ENCODE peak calls at places on chromosomes 5 and 9, in seven cellular contexts. G is bronchial epithelial cell; F is fibroblast of mammary gland; R is Panc1; Y is CD8-positive, alpha-beta T cell; Q is A673; X is ovary. P is an unnamed sample.

GRCh38 chr9:101354143-101354764 is 30.6 kb downstream of the BAAT start:
- DNase-seq in R (no peak), X (no peak), F (no peak), G (peak), Y (no peak), Q (no peak), P (peak)

GRCh38 chr5:168354397-168354796 is 63.0 kb downstream of the WWC1 start:
- DNase-seq in R (no peak), Y (no peak), X (no peak), F (no peak), Q (no peak), G (no peak), P (no peak)

GRCh38 chr9:136497916-136498695 is 15.3 kb upstream of the SEC16A start:
- DNase-seq in Q (no peak), G (no peak), Y (no peak), R (no peak), X (no peak), F (no peak), P (no peak)

GRCh38 chr9:129347323-129348120 is 169.5 kb upstream of the IER5L start:
- DNase-seq in Q (no peak), Y (no peak), G (no peak), F (peak), X (peak), R (no peak), P (no peak)

GRCh38 chr5:137573376-137573775 is 74.2 kb upstream of the SPOCK1 start:
- DNase-seq in X (no peak), R (no peak), Q (no peak), G (no peak), F (peak), Y (no peak), P (no peak)

GRCh38 chr9:8338742-8339425 is 539.3 kb upstream of the DMAC1 start:
- DNase-seq in F (peak), Q (no peak), R (no peak), Y (no peak), X (no peak), G (no peak), P (no peak)

GRCh38 chr5:20680718-20681302 is 692.8 kb upstream of the CDH18 start:
- DNase-seq in Y (no peak), R (no peak), X (no peak), F (no peak), Q (no peak), G (peak), P (peak)

GRCh38 chr9:136577941-136578619 is 32.2 kb upstream of the NOTCH1 start:
- DNase-seq in X (no peak), Y (no peak), G (no peak), Q (no peak), F (no peak), R (no peak), P (no peak)

GRCh38 chr9:111516061-111516465 is 8.9 kb upstream of the ZNF483 start:
- DNase-seq in R (no peak), Q (peak), Y (no peak), X (no peak), G (peak), F (peak), P (peak)

GRCh38 chr9:82223442-82223841 is 234.9 kb downstream of the SPATA31D1 start:
- DNase-seq in F (no peak), Q (no peak), G (no peak), X (no peak), R (no peak), Y (no peak), P (no peak)

GRCh38 chr5:24222866-24223265 is 421.9 kb downstream of the CDH10 start:
- DNase-seq in R (no peak), X (no peak), F (peak), Y (no peak), G (no peak), Q (no peak), P (no peak)

GRCh38 chr5:178536541-178537466 is 53.4 kb downstream of the COL23A1 start:
- DNase-seq in R (no peak), F (no peak), Y (no peak), Q (no peak), G (no peak), X (no peak), P (no peak)

GRCh38 chr5:139046551-139046950 is 151.6 kb downstream of the SIL1 start:
- DNase-seq in G (no peak), X (no peak), F (peak), Y (no peak), R (no peak), Q (no peak), P (no peak)

DNA sequence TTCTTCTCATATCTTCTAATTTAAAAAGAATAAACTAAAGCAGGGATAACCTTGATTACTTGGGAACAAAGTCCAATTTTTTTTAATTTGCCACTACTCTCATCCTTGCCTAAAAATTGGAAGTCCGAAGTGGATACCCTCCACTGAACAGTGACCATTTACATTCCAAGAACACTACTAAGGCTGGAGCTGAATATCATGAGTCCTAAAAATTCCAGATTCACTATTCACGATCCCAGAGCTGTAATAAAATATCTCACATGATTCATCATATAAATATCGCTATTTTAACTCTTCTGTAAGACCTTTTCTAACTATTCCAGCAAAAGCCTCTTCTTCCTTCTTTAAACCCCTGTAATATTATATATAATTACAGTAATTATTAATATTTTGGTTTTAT is 57.4 kb downstream of the ATPSCKMT start:
- DNase-seq in R (no peak), Y (no peak), F (peak), Q (no peak), G (no peak), X (no peak), P (no peak)
- H3K4me3 ChIP-seq in R (no peak), Y (no peak), F (no peak), Q (no peak), G (no peak), X (no peak), P (no peak)

DNA sequence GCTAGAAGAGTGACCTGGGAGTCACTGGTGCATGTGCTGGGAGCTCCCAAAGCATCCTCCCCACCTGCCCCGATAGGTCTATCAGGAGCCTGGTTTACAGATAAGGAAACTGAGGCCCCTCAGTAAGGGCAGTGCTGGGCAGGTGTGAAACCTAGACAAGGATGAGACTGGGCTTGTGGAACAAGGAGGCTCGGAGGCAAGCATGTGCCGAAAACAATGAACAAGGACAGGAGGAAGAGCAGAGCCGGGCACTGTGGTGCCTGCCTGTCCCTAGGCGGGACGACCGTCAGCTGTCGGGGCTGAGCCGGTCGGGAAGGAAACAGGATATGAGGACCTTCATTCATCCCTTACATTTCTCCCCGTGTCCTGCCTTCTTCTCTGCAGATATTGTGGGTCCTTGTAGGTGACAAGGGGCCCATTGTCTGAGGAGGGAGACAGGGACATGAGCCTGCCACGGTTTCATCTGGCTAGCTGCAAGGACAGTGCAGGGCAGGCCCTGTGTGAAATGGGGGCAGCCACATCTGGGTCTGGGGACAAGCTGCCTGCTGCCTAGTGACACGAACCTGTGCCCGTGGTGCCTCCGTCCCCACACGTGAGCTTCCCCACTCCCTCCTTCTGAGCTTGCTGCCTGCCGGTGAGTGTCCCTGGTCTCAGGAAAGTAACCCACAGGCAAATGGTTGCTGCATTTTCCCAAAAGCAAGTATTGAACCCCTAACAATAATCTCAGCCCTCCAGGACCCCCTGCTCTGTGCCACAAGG is 18.6 kb downstream of the FGD3 start:
- DNase-seq in F (no peak), Y (peak), G (no peak), R (no peak), X (no peak), Q (no peak), P (no peak)
- H3K4me3 ChIP-seq in F (no peak), Y (peak), G (no peak), R (no peak), X (no peak), Q (no peak), P (no peak)

GRCh38 chr9:125747053-125747764 is at the start of gene PBX3:
- DNase-seq in F (no peak), Y (peak), X (peak), G (no peak), R (no peak), Q (peak), P (peak)

GRCh38 chr9:125746017-125746773 is 978 bp upstream of the PBX3 start:
- DNase-seq in R (peak), Y (peak), X (peak), Q (peak), G (peak), F (peak), P (peak)

GRCh38 chr9:125747765-125748510 is 765 bp downstream of the PBX3 start:
- DNase-seq in Q (no peak), G (no peak), Y (peak), R (no peak), F (no peak), X (peak), P (peak)

GRCh38 chr9:125745682-125746016 is 1.5 kb upstream of the PBX3 start:
- DNase-seq in Q (no peak), F (no peak), G (no peak), Y (no peak), R (peak), X (no peak), P (no peak)

GRCh38 chr9:125746774-125747052 is 460 bp upstream of the PBX3 start:
- DNase-seq in Y (no peak), R (no peak), Q (no peak), F (no peak), G (no peak), X (no peak), P (no peak)
- H3K4me3 ChIP-seq in Y (peak), R (peak), Q (peak), F (no peak), G (peak), X (peak), P (no peak)

GRCh38 chr5:83472508-83473343 is 1.2 kb downstream of the VCAN start:
- DNase-seq in Q (no peak), X (peak), Y (no peak), G (no peak), R (no peak), F (peak), P (no peak)

GRCh38 chr5:83470920-83471404 is 582 bp upstream of the VCAN start:
- DNase-seq in R (no peak), Q (no peak), F (no peak), X (no peak), G (no peak), Y (no peak), P (no peak)

GRCh38 chr5:83470516-83470915 is 1.0 kb upstream of the VCAN start:
- DNase-seq in R (no peak), F (no peak), Y (no peak), G (no peak), X (no peak), Q (no peak), P (no peak)

GRCh38 chr5:83472213-83472507 is 616 bp downstream of the VCAN start:
- DNase-seq in F (no peak), Y (no peak), R (no peak), G (peak), X (no peak), Q (no peak), P (peak)

GRCh38 chr5:83471405-83472212 is at the start of gene VCAN:
- DNase-seq in Y (no peak), R (no peak), Q (peak), X (peak), G (peak), F (peak), P (peak)
- H3K4me3 ChIP-seq in Y (no peak), R (peak), Q (peak), X (peak), G (peak), F (peak), P (peak)

GRCh38 chr9:37622462-37622861 is 28.3 kb upstream of the FRMPD1 start:
- DNase-seq in F (peak), Y (no peak), X (no peak), Q (no peak), R (no peak), G (no peak), P (no peak)

GRCh38 chr9:37621299-37621934 is 29.0 kb upstream of the TOMM5 start:
- DNase-seq in F (no peak), Y (no peak), X (no peak), G (no peak), R (no peak), Q (no peak), P (no peak)

GRCh38 chr9:37618817-37619216 is 26.4 kb upstream of the TOMM5 start:
- DNase-seq in G (peak), Q (no peak), R (no peak), X (no peak), Y (no peak), F (no peak), P (peak)

GRCh38 chr9:37619806-37620205 is 27.4 kb upstream of the TOMM5 start:
- DNase-seq in F (no peak), Q (no peak), Y (no peak), R (no peak), G (no peak), X (no peak), P (no peak)

GRCh38 chr9:37620386-37620785 is 28.0 kb upstream of the TOMM5 start:
- DNase-seq in Y (no peak), X (no peak), F (no peak), R (no peak), G (no peak), Q (no peak), P (no peak)
- H3K4me3 ChIP-seq in Y (no peak), X (no peak), F (no peak), R (no peak), G (no peak), Q (no peak), P (no peak)

GRCh38 chr5:127796207-127796606 is 93.0 kb downstream of the CCDC192 start:
- DNase-seq in X (no peak), G (no peak), R (no peak), Y (no peak), Q (no peak), F (no peak), P (no peak)

GRCh38 chr5:127793879-127794278 is 90.7 kb downstream of the CCDC192 start:
- DNase-seq in X (no peak), F (no peak), Y (no peak), R (no peak), Q (no peak), G (no peak), P (no peak)

GRCh38 chr5:127793052-127793451 is 89.9 kb downstream of the CCDC192 start:
- DNase-seq in Q (no peak), R (no peak), F (no peak), X (no peak), G (no peak), Y (no peak), P (no peak)

DNA sequence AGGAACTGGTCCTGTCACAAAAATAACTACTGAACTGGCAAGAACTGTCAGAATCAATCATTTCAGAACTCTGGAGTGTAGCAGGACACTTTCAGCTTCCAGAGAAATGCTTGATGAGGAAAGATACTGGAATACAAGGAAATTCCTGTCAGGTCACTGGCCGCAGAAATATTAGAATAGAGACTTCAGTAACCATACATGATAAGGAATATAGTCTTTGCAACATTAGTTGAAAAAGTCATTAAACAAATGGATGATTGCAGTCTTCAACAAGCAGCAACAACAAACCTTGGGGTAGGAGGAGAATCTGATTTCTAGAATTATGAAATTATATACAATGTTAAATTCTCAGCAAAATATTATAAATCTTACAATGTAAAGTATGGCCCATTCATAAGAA is 88.2 kb downstream of the CCDC192 start:
- DNase-seq in G (no peak), F (no peak), R (no peak), X (no peak), Y (no peak), Q (no peak), P (no peak)
- H3K4me3 ChIP-seq in G (no peak), F (no peak), R (no peak), X (no peak), Y (no peak), Q (no peak), P (no peak)

GRCh38 chr5:82859439-82860140 is 217.6 kb downstream of the TMEM167A start:
- DNase-seq in Y (no peak), X (no peak), F (no peak), Q (no peak), G (no peak), R (no peak), P (no peak)

GRCh38 chr5:82863260-82863659 is 213.9 kb downstream of the TMEM167A start:
- DNase-seq in G (no peak), F (no peak), Q (no peak), Y (no peak), X (no peak), R (no peak), P (no peak)

GRCh38 chr5:82865625-82866024 is 211.6 kb downstream of the TMEM167A start:
- DNase-seq in R (no peak), G (no peak), X (no peak), Q (no peak), Y (no peak), F (no peak), P (no peak)

GRCh38 chr5:82861705-82862104 is 215.5 kb downstream of the TMEM167A start:
- DNase-seq in F (peak), R (no peak), Q (no peak), X (no peak), Y (no peak), G (peak), P (peak)

DNA sequence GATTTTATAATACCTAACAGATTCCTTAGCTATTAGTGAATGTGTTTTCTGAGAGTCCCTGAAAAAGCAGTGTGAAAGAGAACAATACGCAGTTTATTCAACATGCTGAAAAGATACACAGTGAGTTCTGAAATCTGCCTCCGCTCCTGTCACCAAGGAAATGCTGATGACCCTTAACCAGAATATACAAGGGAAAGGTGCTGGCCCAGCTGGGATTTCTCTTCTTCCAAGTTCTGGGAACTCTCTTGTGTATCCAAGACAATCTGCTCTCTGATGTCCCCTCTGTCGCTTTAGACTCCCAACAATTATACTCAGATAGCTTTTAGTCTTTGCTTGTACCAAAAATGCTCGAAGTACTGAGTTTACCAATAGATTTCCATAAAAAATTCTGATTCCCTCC is 214.9 kb downstream of the TMEM167A start:
- DNase-seq in Y (no peak), F (no peak), X (no peak), Q (no peak), R (no peak), G (no peak), P (no peak)
- H3K4me3 ChIP-seq in Y (no peak), F (no peak), X (no peak), Q (no peak), R (no peak), G (no peak), P (no peak)

DNA sequence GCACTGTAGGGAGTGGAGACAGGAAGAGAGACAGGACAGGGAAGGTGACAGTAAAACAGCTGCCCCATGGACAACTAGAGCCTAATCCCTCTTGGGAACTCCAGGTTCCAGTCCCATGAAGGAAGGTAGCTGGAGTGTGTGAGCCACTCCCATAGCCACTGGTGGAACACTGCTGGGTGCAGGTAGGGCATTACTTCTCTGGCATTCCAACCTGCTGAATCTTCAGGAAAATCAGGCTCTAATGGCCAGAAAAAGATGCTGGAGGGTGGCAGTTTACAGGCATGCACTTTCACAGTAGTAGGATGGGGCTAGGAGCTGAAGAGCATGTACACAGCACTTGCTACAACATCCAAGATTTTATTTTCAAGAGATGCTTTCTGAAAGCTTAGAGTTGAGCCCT is 259.4 kb downstream of the AUH start:
- DNase-seq in F (no peak), Y (no peak), X (no peak), G (peak), Q (no peak), R (no peak), P (peak)
- H3K4me3 ChIP-seq in F (no peak), Y (no peak), X (no peak), G (no peak), Q (no peak), R (no peak), P (no peak)

P was measured in epithelial cell of esophagus.